ENCODE peak calls at places on chromosome 16, in five cellular contexts. K, I, P, U and S are unnamed samples.
A peak's percentile ranks its signal among the peaks of the same experiment; 100 is the strongest.

GRCh38 chr16:70254095-70254964 is 2.6 kb upstream of the EXOSC6 start:
- DNase-seq in K (no peak), U (no peak), I (no peak), P (no peak), S (no peak)

GRCh38 chr16:30472328-30472942 is at the start of gene ITGAL:
- DNase-seq in P (peak; percentile 81), U (no peak), I (no peak), K (peak; percentile 79), S (no peak)

GRCh38 chr16:30368122-30368791 is 2.0 kb downstream of the TBC1D10B start:
- DNase-seq in K (no peak), P (no peak), I (no peak), U (no peak), S (no peak)

GRCh38 chr16:87317766-87318121 is 552 bp upstream of the C16orf95 start:
- DNase-seq in I (peak; percentile 52), P (no peak), U (peak; percentile 24), K (no peak), S (peak; percentile 29)

GRCh38 chr16:53598513-53599266 is 95.7 kb upstream of the AKTIP start:
- DNase-seq in I (no peak), K (no peak), P (no peak), U (no peak), S (no peak)

GRCh38 chr16:83953796-83954576 is 946 bp downstream of the OSGIN1 start:
- DNase-seq in P (no peak), K (peak; percentile 10), I (no peak), U (no peak), S (no peak)

GRCh38 chr16:75622762-75623605 is at the start of gene ADAT1:
- DNase-seq in I (peak; percentile 97), K (peak; percentile 97), P (peak; percentile 86), U (peak; percentile 94), S (peak; percentile 97)

GRCh38 chr16:23482778-23483177 is 27.5 kb downstream of the GGA2 start:
- DNase-seq in K (no peak), P (no peak), U (no peak), I (no peak), S (no peak)

GRCh38 chr16:15672514-15673167 is 22.6 kb downstream of the NDE1 start:
- DNase-seq in U (peak; percentile 87), K (peak; percentile 46), P (peak; percentile 58), I (peak; percentile 76), S (no peak)